ENCODE peak calls at places on chromosomes 2 and 18, in ten cellular contexts. One of them, this sample, is unnamed. For H3K4me1, the result is how much of the 10 kb centered on the place peaks cover.

GRCh38 chr2:143217512-143218136 is 88.4 kb downstream of the ARHGAP15 start:
- DNase-seq in suprapubic skin: no peak
- DNase-seq in sigmoid colon: no peak
- DNase-seq in tibial nerve: no peak
- DNase-seq in K562: no peak
- DNase-seq in ovary: no peak
- DNase-seq in A549: no peak
- DNase-seq in SK-N-SH: no peak
- DNase-seq in upper lobe of left lung: no peak
- DNase-seq in transverse colon: no peak
- DNase-seq in this sample: no peak

GRCh38 chr2:62452701-62453449 is 53.1 kb downstream of the TMEM17 start:
- DNase-seq in suprapubic skin: no peak
- DNase-seq in sigmoid colon: no peak
- DNase-seq in tibial nerve: no peak
- DNase-seq in K562: no peak
- DNase-seq in ovary: no peak
- DNase-seq in A549: no peak
- DNase-seq in SK-N-SH: no peak
- DNase-seq in upper lobe of left lung: no peak
- DNase-seq in transverse colon: no peak
- DNase-seq in this sample: no peak

GRCh38 chr2:241734467-241735208 is at the start of gene D2HGDH:
- DNase-seq in suprapubic skin: peak
- DNase-seq in sigmoid colon: peak
- DNase-seq in tibial nerve: peak
- DNase-seq in K562: peak
- DNase-seq in ovary: peak
- DNase-seq in A549: peak
- DNase-seq in SK-N-SH: peak
- DNase-seq in upper lobe of left lung: peak
- DNase-seq in transverse colon: peak
- DNase-seq in this sample: peak

GRCh38 chr18:45566025-45566740 is 49.1 kb upstream of the SLC14A2 start:
- DNase-seq in suprapubic skin: peak
- DNase-seq in sigmoid colon: no peak
- DNase-seq in tibial nerve: no peak
- DNase-seq in K562: no peak
- DNase-seq in ovary: no peak
- DNase-seq in A549: no peak
- DNase-seq in SK-N-SH: no peak
- DNase-seq in upper lobe of left lung: no peak
- DNase-seq in transverse colon: no peak
- DNase-seq in this sample: no peak

GRCh38 chr2:151762694-151763093 is 28.4 kb upstream of the NEB start:
- DNase-seq in suprapubic skin: no peak
- DNase-seq in sigmoid colon: no peak
- DNase-seq in tibial nerve: no peak
- DNase-seq in K562: peak
- DNase-seq in ovary: no peak
- DNase-seq in A549: no peak
- DNase-seq in SK-N-SH: peak
- DNase-seq in upper lobe of left lung: no peak
- DNase-seq in transverse colon: no peak
- DNase-seq in this sample: no peak

GRCh38 chr2:231716641-231717280 is 8.4 kb downstream of the PTMA start:
- DNase-seq in suprapubic skin: no peak
- DNase-seq in sigmoid colon: peak
- DNase-seq in tibial nerve: no peak
- DNase-seq in K562: no peak
- DNase-seq in ovary: no peak
- DNase-seq in A549: no peak
- DNase-seq in SK-N-SH: no peak
- DNase-seq in upper lobe of left lung: no peak
- DNase-seq in transverse colon: no peak
- DNase-seq in this sample: no peak

GRCh38 chr18:36831139-36831538 is 2.2 kb downstream of the KIAA1328 start:
- DNase-seq in suprapubic skin: no peak
- DNase-seq in sigmoid colon: no peak
- DNase-seq in tibial nerve: no peak
- DNase-seq in K562: no peak
- DNase-seq in ovary: no peak
- DNase-seq in A549: no peak
- DNase-seq in SK-N-SH: no peak
- DNase-seq in upper lobe of left lung: no peak
- DNase-seq in transverse colon: no peak
- DNase-seq in this sample: no peak

GRCh38 chr2:12251749-12252148 is 465.0 kb upstream of the TRIB2 start:
- DNase-seq in suprapubic skin: no peak
- DNase-seq in sigmoid colon: no peak
- DNase-seq in tibial nerve: no peak
- DNase-seq in K562: no peak
- DNase-seq in ovary: no peak
- DNase-seq in A549: no peak
- DNase-seq in SK-N-SH: no peak
- DNase-seq in upper lobe of left lung: no peak
- DNase-seq in transverse colon: no peak
- DNase-seq in this sample: no peak

GRCh38 chr2:216426166-216426777 is 14.0 kb downstream of the SMARCAL1 start:
- DNase-seq in suprapubic skin: no peak
- DNase-seq in sigmoid colon: no peak
- DNase-seq in tibial nerve: no peak
- DNase-seq in K562: no peak
- DNase-seq in ovary: no peak
- DNase-seq in A549: no peak
- DNase-seq in SK-N-SH: no peak
- DNase-seq in upper lobe of left lung: no peak
- DNase-seq in transverse colon: no peak
- DNase-seq in this sample: no peak

GRCh38 chr2:98751748-98752147 is 20.8 kb upstream of the MGAT4A start:
- DNase-seq in suprapubic skin: no peak
- DNase-seq in sigmoid colon: no peak
- DNase-seq in tibial nerve: no peak
- DNase-seq in K562: no peak
- DNase-seq in ovary: no peak
- DNase-seq in A549: no peak
- DNase-seq in SK-N-SH: no peak
- DNase-seq in upper lobe of left lung: no peak
- DNase-seq in transverse colon: no peak
- DNase-seq in this sample: no peak

GRCh38 chr2:168740360-168740759 is 62.1 kb upstream of the NOSTRIN start:
- DNase-seq in suprapubic skin: no peak
- DNase-seq in sigmoid colon: no peak
- DNase-seq in tibial nerve: no peak
- DNase-seq in K562: no peak
- DNase-seq in ovary: no peak
- DNase-seq in A549: no peak
- DNase-seq in SK-N-SH: no peak
- DNase-seq in upper lobe of left lung: no peak
- DNase-seq in transverse colon: no peak
- DNase-seq in this sample: no peak

GRCh38 chr18:35352283-35352682 is 8.1 kb upstream of the ZNF24 start:
- DNase-seq in suprapubic skin: no peak
- DNase-seq in sigmoid colon: no peak
- DNase-seq in tibial nerve: no peak
- DNase-seq in K562: no peak
- DNase-seq in ovary: no peak
- DNase-seq in A549: no peak
- DNase-seq in SK-N-SH: no peak
- DNase-seq in upper lobe of left lung: no peak
- DNase-seq in transverse colon: no peak
- DNase-seq in this sample: no peak

GRCh38 chr18:35352778-35353177 is 8.6 kb upstream of the ZNF24 start:
- DNase-seq in suprapubic skin: no peak
- DNase-seq in sigmoid colon: no peak
- DNase-seq in tibial nerve: no peak
- DNase-seq in K562: no peak
- DNase-seq in ovary: no peak
- DNase-seq in A549: no peak
- DNase-seq in SK-N-SH: no peak
- DNase-seq in upper lobe of left lung: no peak
- DNase-seq in transverse colon: no peak
- DNase-seq in this sample: no peak

GRCh38 chr18:35355140-35355618 is 11.0 kb upstream of the ZNF24 start:
- DNase-seq in suprapubic skin: peak
- DNase-seq in sigmoid colon: peak
- DNase-seq in tibial nerve: peak
- DNase-seq in K562: no peak
- DNase-seq in ovary: peak
- DNase-seq in A549: no peak
- DNase-seq in SK-N-SH: peak
- DNase-seq in upper lobe of left lung: peak
- DNase-seq in transverse colon: peak
- DNase-seq in this sample: peak
- H3K4me3 ChIP-seq in suprapubic skin: no peak
- H3K4me3 ChIP-seq in sigmoid colon: peak
- H3K4me3 ChIP-seq in tibial nerve: no peak
- H3K4me3 ChIP-seq in K562: no peak
- H3K4me3 ChIP-seq in ovary: no peak
- H3K4me3 ChIP-seq in A549: no peak
- H3K4me3 ChIP-seq in SK-N-SH: no peak
- H3K4me3 ChIP-seq in upper lobe of left lung: no peak
- H3K4me3 ChIP-seq in transverse colon: peak
- H3K4me3 ChIP-seq in this sample: no peak

GRCh38 chr2:60445684-60446184 is 107.7 kb downstream of the BCL11A start:
- DNase-seq in suprapubic skin: no peak
- DNase-seq in sigmoid colon: no peak
- DNase-seq in tibial nerve: no peak
- DNase-seq in K562: no peak
- DNase-seq in ovary: no peak
- DNase-seq in A549: no peak
- DNase-seq in SK-N-SH: no peak
- DNase-seq in upper lobe of left lung: no peak
- DNase-seq in transverse colon: no peak
- DNase-seq in this sample: no peak

GRCh38 chr2:60446413-60447358 is 106.8 kb downstream of the BCL11A start:
- DNase-seq in suprapubic skin: no peak
- DNase-seq in sigmoid colon: no peak
- DNase-seq in tibial nerve: no peak
- DNase-seq in K562: no peak
- DNase-seq in ovary: no peak
- DNase-seq in A549: no peak
- DNase-seq in SK-N-SH: no peak
- DNase-seq in upper lobe of left lung: no peak
- DNase-seq in transverse colon: no peak
- DNase-seq in this sample: no peak

GRCh38 chr2:60442608-60443007 is 110.8 kb downstream of the BCL11A start:
- DNase-seq in suprapubic skin: no peak
- DNase-seq in sigmoid colon: no peak
- DNase-seq in tibial nerve: no peak
- DNase-seq in K562: no peak
- DNase-seq in ovary: no peak
- DNase-seq in A549: no peak
- DNase-seq in SK-N-SH: no peak
- DNase-seq in upper lobe of left lung: no peak
- DNase-seq in transverse colon: no peak
- DNase-seq in this sample: no peak

GRCh38 chr2:60450488-60450887 is 103.0 kb downstream of the BCL11A start:
- DNase-seq in suprapubic skin: no peak
- DNase-seq in sigmoid colon: no peak
- DNase-seq in tibial nerve: no peak
- DNase-seq in K562: no peak
- DNase-seq in ovary: no peak
- DNase-seq in A549: no peak
- DNase-seq in SK-N-SH: no peak
- DNase-seq in upper lobe of left lung: no peak
- DNase-seq in transverse colon: no peak
- DNase-seq in this sample: no peak

GRCh38 chr2:60447943-60448342 is 105.5 kb downstream of the BCL11A start:
- DNase-seq in suprapubic skin: no peak
- DNase-seq in sigmoid colon: no peak
- DNase-seq in tibial nerve: no peak
- DNase-seq in K562: no peak
- DNase-seq in ovary: no peak
- DNase-seq in A549: no peak
- DNase-seq in SK-N-SH: no peak
- DNase-seq in upper lobe of left lung: no peak
- DNase-seq in transverse colon: no peak
- DNase-seq in this sample: no peak
- H3K4me1 ChIP-seq in suprapubic skin: under half
- H3K4me1 ChIP-seq in sigmoid colon: under half
- H3K4me1 ChIP-seq in tibial nerve: under half
- H3K4me1 ChIP-seq in K562: under half
- H3K4me1 ChIP-seq in ovary: under half
- H3K4me1 ChIP-seq in A549: under half
- H3K4me1 ChIP-seq in SK-N-SH: under half
- H3K4me1 ChIP-seq in upper lobe of left lung: under half
- H3K4me1 ChIP-seq in transverse colon: under half
- H3K4me1 ChIP-seq in this sample: under half

DNA sequence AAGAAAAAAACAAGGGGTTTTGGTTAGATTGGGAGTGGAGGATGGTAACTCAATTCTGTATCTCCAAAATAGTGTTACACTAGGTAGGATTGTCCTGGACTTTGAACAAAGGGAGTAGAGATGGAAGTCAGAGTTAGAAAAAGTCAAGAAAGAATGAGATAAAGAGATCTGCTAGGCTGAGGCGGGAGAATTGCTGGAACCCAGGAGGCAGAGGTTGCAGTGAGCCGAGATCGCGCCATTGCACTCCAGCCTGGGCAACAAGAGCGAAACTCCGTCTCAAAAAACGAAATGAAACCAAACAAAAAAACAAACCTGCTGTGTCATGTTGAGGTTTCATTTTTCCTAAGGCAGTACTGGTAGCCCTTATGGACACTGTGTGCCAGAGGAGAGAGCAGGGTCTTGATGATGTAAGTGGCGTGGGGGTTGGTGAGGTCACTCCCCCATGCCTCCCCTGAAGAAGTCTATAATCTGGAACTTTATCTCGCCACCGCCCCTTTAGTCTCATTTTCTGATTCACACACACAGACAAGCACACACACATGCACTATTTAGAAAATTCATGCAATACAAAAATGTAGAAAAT is 10.5 kb downstream of the DRC1 start:
- DNase-seq in suprapubic skin: no peak
- DNase-seq in sigmoid colon: no peak
- DNase-seq in tibial nerve: no peak
- DNase-seq in K562: peak
- DNase-seq in ovary: no peak
- DNase-seq in A549: peak
- DNase-seq in SK-N-SH: no peak
- DNase-seq in upper lobe of left lung: no peak
- DNase-seq in transverse colon: no peak
- DNase-seq in this sample: no peak
- TF ChIP-seq EP300 in suprapubic skin: no peak
- TF ChIP-seq EP300 in sigmoid colon: no peak
- TF ChIP-seq EP300 in tibial nerve: no peak
- TF ChIP-seq EP300 in K562: peak
- TF ChIP-seq EP300 in ovary: no peak
- TF ChIP-seq EP300 in A549: no peak
- TF ChIP-seq EP300 in SK-N-SH: no peak
- TF ChIP-seq EP300 in upper lobe of left lung: no peak
- TF ChIP-seq EP300 in transverse colon: no peak
- TF ChIP-seq EP300 in this sample: no peak

DNA sequence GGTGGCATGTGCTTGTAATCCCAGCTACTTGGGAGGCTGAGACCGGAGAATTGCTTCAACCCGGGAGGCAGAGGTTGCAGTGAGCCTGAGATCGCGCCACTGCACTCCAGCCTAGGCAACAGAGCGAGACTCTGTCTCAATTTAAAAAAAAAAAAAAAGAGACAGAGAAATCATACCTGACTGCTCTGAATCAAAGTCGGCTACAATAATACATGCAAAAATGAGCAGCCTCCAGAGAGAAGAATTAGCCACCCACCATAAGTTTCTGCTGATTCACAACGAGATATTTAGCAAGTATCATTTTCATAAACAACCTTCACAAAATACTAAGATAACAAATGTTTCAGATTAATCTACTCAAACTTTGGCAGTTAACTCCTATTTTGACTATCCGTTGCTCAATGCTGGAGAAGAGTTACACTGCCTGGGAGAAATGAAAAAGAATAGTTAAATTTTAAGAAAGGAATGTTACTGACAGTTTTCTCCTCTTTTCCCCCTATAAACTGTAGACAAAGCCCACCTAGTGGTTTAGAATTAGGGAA is 1.5 kb downstream of the OSBPL1A start:
- DNase-seq in suprapubic skin: no peak
- DNase-seq in sigmoid colon: no peak
- DNase-seq in tibial nerve: no peak
- DNase-seq in K562: no peak
- DNase-seq in ovary: no peak
- DNase-seq in A549: no peak
- DNase-seq in SK-N-SH: no peak
- DNase-seq in upper lobe of left lung: no peak
- DNase-seq in transverse colon: no peak
- DNase-seq in this sample: no peak
- H3K4me3 ChIP-seq in suprapubic skin: peak
- H3K4me3 ChIP-seq in sigmoid colon: no peak
- H3K4me3 ChIP-seq in tibial nerve: no peak
- H3K4me3 ChIP-seq in K562: no peak
- H3K4me3 ChIP-seq in ovary: no peak
- H3K4me3 ChIP-seq in A549: peak
- H3K4me3 ChIP-seq in SK-N-SH: no peak
- H3K4me3 ChIP-seq in upper lobe of left lung: no peak
- H3K4me3 ChIP-seq in transverse colon: no peak
- H3K4me3 ChIP-seq in this sample: no peak

This sample was measured in stomach.